ENCODE peak calls at places on chromosomes 11 and 22, in nine cellular contexts. S is nucleus accumbens; U is activated CD4-positive, alpha-beta T cell treated with anti-CD3 and anti-CD28 coated beads for 1 hour; I is fibroblast of villous mesenchyme; Y is thoracic aorta; A is GOT3; M is GM23338; T is GM04504; P is epithelial cell of esophagus. R is an unnamed sample.

GRCh38 chr11:113408887-113409286 is 21.3 kb downstream of the ANKK1 start:
- DNase-seq in S (no peak), U (no peak), I (no peak), Y (no peak), A (no peak), M (no peak), T (no peak), P (no peak), R (no peak)

GRCh38 chr11:14317659-14318325 is 41.2 kb downstream of the RRAS2 start:
- DNase-seq in S (no peak), U (no peak), I (no peak), Y (no peak), A (no peak), M (no peak), T (no peak), P (peak; percentile 46), R (no peak)

GRCh38 chr22:30889996-30890480 is 78.5 kb downstream of the MORC2 start:
- DNase-seq in S (no peak), U (no peak), I (no peak), Y (no peak), A (no peak), M (no peak), T (no peak), P (no peak), R (no peak)

GRCh38 chr11:61375709-61376108 is 13.5 kb downstream of the TMEM138 start:
- DNase-seq in S (no peak), U (no peak), I (no peak), Y (no peak), A (no peak), M (no peak), T (no peak), P (no peak), R (no peak)

GRCh38 chr22:50139843-50140415 is 30.6 kb upstream of the PANX2 start:
- DNase-seq in S (no peak), U (no peak), I (no peak), Y (no peak), A (no peak), M (no peak), T (no peak), P (peak; percentile 79), R (no peak)

GRCh38 chr22:47316020-47316419 is 553.6 kb downstream of the TBC1D22A start:
- DNase-seq in S (no peak), U (no peak), I (no peak), Y (no peak), A (no peak), M (no peak), T (no peak), P (no peak), R (no peak)

GRCh38 chr22:43298062-43298801 is 44.9 kb downstream of the SCUBE1 start:
- DNase-seq in S (no peak), U (no peak), I (peak; percentile 38), Y (no peak), A (no peak), M (no peak), T (no peak), P (no peak), R (no peak)

GRCh38 chr11:127018683-127019279 is 18.2 kb upstream of the KIRREL3 start:
- DNase-seq in S (no peak), U (no peak), I (no peak), Y (no peak), A (no peak), M (no peak), T (no peak), P (peak; percentile 2), R (no peak)

GRCh38 chr22:41893591-41894375 is 21.1 kb downstream of the SHISA8 start:
- DNase-seq in S (no peak), U (no peak), I (no peak), Y (no peak), A (no peak), M (no peak), T (no peak), P (no peak), R (no peak)

GRCh38 chr22:37676691-37677627 is 1.5 kb downstream of the LGALS1 start:
- DNase-seq in S (no peak), U (peak; percentile 91), I (peak; percentile 99), Y (peak; percentile 87), A (peak; percentile 86), M (peak; percentile 97), T (peak; percentile 97), P (peak; percentile 94), R (peak; percentile 56)

GRCh38 chr11:119852741-119853140 is 123.7 kb upstream of the NECTIN1 start:
- DNase-seq in S (no peak), U (no peak), I (no peak), Y (no peak), A (no peak), M (no peak), T (no peak), P (no peak), R (no peak)

GRCh38 chr11:91394718-91395414 is 829.8 kb upstream of the FAT3 start:
- DNase-seq in S (no peak), U (no peak), I (no peak), Y (no peak), A (no peak), M (no peak), T (no peak), P (peak; percentile 2), R (no peak)

GRCh38 chr22:42868751-42869251 is 11.7 kb upstream of the ARFGAP3 start:
- DNase-seq in S (no peak), U (no peak), I (no peak), Y (no peak), A (no peak), M (no peak), T (no peak), P (no peak), R (peak; percentile 29)

GRCh38 chr11:62054484-62055121 is 69.2 kb upstream of the INCENP start:
- DNase-seq in S (no peak), U (no peak), I (peak; percentile 45), Y (no peak), A (no peak), M (peak; percentile 45), T (no peak), P (peak; percentile 85), R (no peak)

GRCh38 chr11:75495749-75496641 is 29.7 kb downstream of the GDPD5 start:
- DNase-seq in S (no peak), U (no peak), I (no peak), Y (no peak), A (no peak), M (peak; percentile 78), T (no peak), P (no peak), R (no peak)

GRCh38 chr11:66688561-66689534 is 11.2 kb upstream of the RBM4B start:
- DNase-seq in S (no peak), U (no peak), I (no peak), Y (no peak), A (no peak), M (no peak), T (no peak), P (no peak), R (no peak)

GRCh38 chr22:46563381-46564083 is 26.1 kb upstream of the CELSR1 start:
- DNase-seq in S (no peak), U (peak; percentile 66), I (peak; percentile 53), Y (no peak), A (no peak), M (peak; percentile 82), T (no peak), P (peak; percentile 63), R (peak; percentile 26)

GRCh38 chr11:111128471-111128870 is 117.1 kb upstream of the POU2AF2 start:
- DNase-seq in S (no peak), U (no peak), I (no peak), Y (no peak), A (no peak), M (no peak), T (no peak), P (no peak), R (no peak)

GRCh38 chr11:86632499-86633269 is 39.7 kb downstream of the ME3 start:
- DNase-seq in S (no peak), U (no peak), I (peak; percentile 90), Y (peak; percentile 24), A (no peak), M (peak; percentile 39), T (peak; percentile 93), P (peak; percentile 94), R (no peak)

GRCh38 chr22:40739723-40740122 is 60.4 kb downstream of the MCHR1 start:
- DNase-seq in S (no peak), U (no peak), I (no peak), Y (no peak), A (no peak), M (no peak), T (no peak), P (no peak), R (no peak)

GRCh38 chr22:47605441-47605840 is 843.0 kb downstream of the TBC1D22A start:
- DNase-seq in S (no peak), U (no peak), I (no peak), Y (no peak), A (no peak), M (no peak), T (no peak), P (no peak), R (no peak)

GRCh38 chr11:70577948-70578347 is 179.6 kb downstream of the CTTN start:
- DNase-seq in S (no peak), U (no peak), I (no peak), Y (no peak), A (no peak), M (no peak), T (no peak), P (no peak), R (no peak)

GRCh38 chr11:72241290-72241781 is 2.6 kb downstream of the PHOX2A start:
- DNase-seq in S (no peak), U (no peak), I (no peak), Y (no peak), A (no peak), M (peak; percentile 52), T (no peak), P (no peak), R (no peak)

GRCh38 chr11:44389963-44390605 is 80.1 kb upstream of the ALX4 start:
- DNase-seq in S (no peak), U (no peak), I (no peak), Y (no peak), A (no peak), M (no peak), T (no peak), P (no peak), R (no peak)

GRCh38 chr11:69645801-69646492 is 5.0 kb downstream of the CCND1 start:
- DNase-seq in S (no peak), U (no peak), I (no peak), Y (no peak), A (no peak), M (no peak), T (no peak), P (no peak), R (no peak)

GRCh38 chr11:64804346-64805210 is 1.6 kb upstream of the MAP4K2 start:
- DNase-seq in S (no peak), U (no peak), I (no peak), Y (no peak), A (no peak), M (peak; percentile 66), T (no peak), P (no peak), R (no peak)

R was measured in occipital lobe.